ENCODE peak calls at places on chromosomes 13 and 19, in six cellular contexts. D is transverse colon, F is mammary epithelial cell, E is psoas muscle, S is GM12878, C is IMR-90. R is an unnamed sample.

GRCh38 chr13:77113496-77113895 is 86.5 kb upstream of the FBXL3 start:
- DNase-seq in D (no peak), F (no peak), E (no peak), S (no peak), C (no peak), R (no peak)

GRCh38 chr19:27867981-27868380 is 1345.0 kb downstream of the UQCRFS1 start:
- DNase-seq in D (no peak), F (no peak), E (no peak), S (no peak), C (no peak), R (no peak)

GRCh38 chr19:411723-412355 is 2.9 kb upstream of the C2CD4C start:
- DNase-seq in D (no peak), F (no peak), E (no peak), S (no peak), C (no peak), R (no peak)

GRCh38 chr13:102591988-102592781 is 4.6 kb upstream of the TPP2 start:
- DNase-seq in D (peak; percentile 80), F (peak; percentile 60), E (peak; percentile 81), S (peak; percentile 40), C (peak; percentile 75), R (peak; percentile 80)

GRCh38 chr19:40424637-40425449 is 949 bp downstream of the SERTAD1 start:
- DNase-seq in D (no peak), F (no peak), E (no peak), S (no peak), C (peak; percentile 13), R (peak; percentile 60)

GRCh38 chr19:39816287-39817048 is 17.5 kb downstream of the DYRK1B start:
- DNase-seq in D (no peak), F (no peak), E (no peak), S (no peak), C (no peak), R (no peak)

GRCh38 chr13:104773775-104774174 is 1707.6 kb upstream of the SLC10A2 start:
- DNase-seq in D (no peak), F (peak; percentile 32), E (no peak), S (peak; percentile 4), C (peak; percentile 54), R (peak; percentile 4)

GRCh38 chr19:30255783-30256509 is 116.2 kb upstream of the ZNF536 start:
- DNase-seq in D (no peak), F (no peak), E (no peak), S (no peak), C (no peak), R (no peak)

GRCh38 chr19:15672580-15673175 is at the start of gene CYP4F12:
- DNase-seq in D (peak; percentile 96), F (peak; percentile 33), E (peak; percentile 81), S (no peak), C (no peak), R (peak; percentile 22)

GRCh38 chr19:56217039-56217949 is 15.2 kb downstream of the ZSCAN5C start:
- DNase-seq in D (no peak), F (peak; percentile 78), E (no peak), S (no peak), C (peak; percentile 4), R (no peak)

GRCh38 chr19:13079542-13079986 is 23.1 kb downstream of the LYL1 start:
- DNase-seq in D (peak; percentile 80), F (no peak), E (peak; percentile 70), S (no peak), C (peak; percentile 50), R (peak; percentile 73)

GRCh38 chr13:22114630-22115311 is 443.9 kb downstream of the FGF9 start:
- DNase-seq in D (no peak), F (no peak), E (no peak), S (peak; percentile 99), C (peak; percentile 78), R (no peak)

GRCh38 chr19:10736916-10737551 is 19.2 kb downstream of the DNM2 start:
- DNase-seq in D (no peak), F (no peak), E (no peak), S (no peak), C (no peak), R (no peak)

GRCh38 chr13:28837111-28837510 is 17.0 kb downstream of the MTUS2 start:
- DNase-seq in D (no peak), F (no peak), E (no peak), S (no peak), C (no peak), R (no peak)

GRCh38 chr19:44142014-44142523 is 715 bp downstream of the ZNF234 start:
- DNase-seq in D (no peak), F (peak; percentile 27), E (peak; percentile 14), S (no peak), C (peak; percentile 42), R (peak; percentile 7)

GRCh38 chr19:5515737-5516136 is 52.0 kb downstream of the TINCR start:
- DNase-seq in D (no peak), F (no peak), E (no peak), S (no peak), C (no peak), R (peak; percentile 11)

GRCh38 chr19:42422092-42422575 is 5.1 kb downstream of the LIPE start:
- DNase-seq in D (no peak), F (no peak), E (no peak), S (no peak), C (no peak), R (no peak)
- H3K4me3 ChIP-seq in D (no peak overlapping the region), F (no peak overlapping the region), E (peak overlapping the region; percentile 61), S (peak overlapping the region; percentile 94), C (no peak overlapping the region), R (no peak overlapping the region)

GRCh38 chr19:48512504-48513288 is 1.1 kb upstream of the LMTK3 start:
- DNase-seq in D (no peak), F (no peak), E (no peak), S (no peak), C (no peak), R (no peak)

GRCh38 chr19:48511800-48512503 is at the start of gene LMTK3:
- DNase-seq in D (peak; percentile 55), F (no peak), E (no peak), S (no peak), C (peak; percentile 56), R (peak; percentile 51)

GRCh38 chr19:48516536-48516935 is 4.9 kb upstream of the LMTK3 start:
- DNase-seq in D (no peak), F (no peak), E (no peak), S (no peak), C (no peak), R (no peak)

GRCh38 chr19:48513289-48514122 is 1.9 kb upstream of the LMTK3 start:
- DNase-seq in D (peak; percentile 75), F (peak; percentile 62), E (no peak), S (no peak), C (peak; percentile 64), R (peak; percentile 36)

GRCh38 chr19:48514123-48514458 is 2.5 kb upstream of the LMTK3 start:
- DNase-seq in D (no peak), F (no peak), E (no peak), S (no peak), C (no peak), R (no peak)
- H3K4me3 ChIP-seq in D (no peak overlapping the region), F (no peak overlapping the region), E (peak overlapping the region; percentile 73), S (peak overlapping the region; percentile 93), C (no peak overlapping the region), R (no peak overlapping the region)

DNA sequence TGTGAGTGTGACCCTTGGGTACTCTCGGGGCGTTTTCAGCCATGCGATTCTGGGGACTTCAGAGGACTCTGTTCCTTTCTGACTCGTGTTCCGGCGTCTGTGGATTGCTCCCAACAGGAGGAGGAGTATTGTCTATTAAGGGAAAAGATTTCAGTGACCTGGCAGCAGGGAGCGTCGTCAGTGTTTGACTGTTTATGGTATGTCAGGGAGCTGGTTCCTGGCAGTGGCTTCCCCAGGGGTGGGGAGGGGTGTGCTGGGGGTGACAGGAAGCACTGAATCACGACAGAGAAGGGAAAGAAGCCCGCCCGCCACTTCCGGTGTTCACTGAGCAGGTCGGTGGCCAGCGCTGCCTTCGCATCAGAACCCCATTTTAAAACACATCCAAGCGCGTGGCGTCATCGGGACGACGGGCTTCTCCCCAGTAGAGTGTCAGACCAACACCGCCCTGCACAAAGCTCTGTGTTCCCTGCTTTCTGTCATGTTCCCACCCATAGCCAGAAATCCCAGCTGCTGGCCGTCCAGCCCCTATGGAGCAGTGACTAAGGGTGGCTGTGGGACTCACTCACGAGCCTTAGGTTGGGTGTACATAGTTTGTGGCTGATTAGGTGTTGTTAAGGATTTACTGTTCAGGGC is 33.8 kb downstream of the COL4A2 start:
- DNase-seq in D (peak; percentile 76), F (peak; percentile 53), E (peak; percentile 80), S (no peak), C (peak; percentile 93), R (no peak)
- H3K4me3 ChIP-seq in D (no peak overlapping the region), F (no peak overlapping the region), E (peak overlapping the region; percentile 25), S (no peak overlapping the region), C (no peak overlapping the region), R (no peak overlapping the region)

GRCh38 chr19:2546128-2547032 is 70.5 kb downstream of the GADD45B start:
- DNase-seq in D (peak; percentile 64), F (no peak), E (peak; percentile 80), S (no peak), C (no peak), R (no peak)

GRCh38 chr19:2542341-2543069 is 66.6 kb downstream of the GADD45B start:
- DNase-seq in D (peak; percentile 34), F (no peak), E (no peak), S (no peak), C (peak; percentile 71), R (peak; percentile 84)

GRCh38 chr19:2543463-2544442 is 67.8 kb downstream of the GADD45B start:
- DNase-seq in D (peak; percentile 90), F (peak; percentile 96), E (peak; percentile 97), S (no peak), C (peak; percentile 98), R (peak; percentile 93)

GRCh38 chr19:2547033-2547680 is 71.2 kb downstream of the GADD45B start:
- DNase-seq in D (no peak), F (no peak), E (no peak), S (no peak), C (no peak), R (no peak)

DNA sequence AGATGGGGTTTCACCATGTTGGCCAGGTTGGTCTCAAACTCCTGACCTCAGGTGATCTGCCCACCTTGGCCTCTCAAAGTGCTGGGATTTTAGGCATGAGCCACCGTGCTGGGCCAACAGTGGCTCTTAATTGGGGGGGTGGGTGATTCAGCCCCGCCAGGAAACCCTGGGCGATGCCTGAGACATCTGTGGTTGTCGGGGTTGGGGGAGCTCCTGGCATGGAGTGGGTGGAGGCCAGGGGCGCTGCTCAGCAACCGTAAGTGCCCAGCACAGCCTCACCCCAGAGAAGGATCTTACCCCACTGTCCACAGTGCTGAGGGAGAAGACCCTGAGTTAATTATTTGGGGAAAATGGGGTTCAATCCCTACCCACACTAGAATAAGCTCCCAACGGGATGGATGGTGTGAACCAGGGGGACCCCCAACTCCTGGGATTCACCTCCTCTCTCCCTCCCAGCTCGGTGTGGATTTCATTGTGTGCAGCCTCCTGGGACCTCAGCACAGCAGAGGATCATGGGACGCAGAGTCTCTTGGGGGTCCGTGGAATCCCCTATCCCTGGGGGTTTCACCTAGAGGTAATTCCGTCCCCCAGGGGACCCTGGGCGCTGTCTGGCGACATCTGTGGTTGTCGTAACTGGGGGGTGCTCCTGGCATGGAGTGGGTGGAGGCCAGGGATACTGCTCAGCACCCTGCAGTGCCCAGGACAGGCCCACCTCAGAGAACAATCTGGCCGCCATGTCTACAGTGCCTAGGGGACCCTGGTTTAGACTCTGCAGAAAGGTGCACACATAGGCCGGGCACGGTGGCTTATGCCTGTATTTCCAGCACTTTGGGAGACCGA is 68.9 kb downstream of the GADD45B start:
- DNase-seq in D (no peak), F (no peak), E (no peak), S (no peak), C (no peak), R (no peak)
- H3K4me3 ChIP-seq in D (no peak overlapping the region), F (no peak overlapping the region), E (no peak overlapping the region), S (no peak overlapping the region), C (no peak overlapping the region), R (no peak overlapping the region)

DNA sequence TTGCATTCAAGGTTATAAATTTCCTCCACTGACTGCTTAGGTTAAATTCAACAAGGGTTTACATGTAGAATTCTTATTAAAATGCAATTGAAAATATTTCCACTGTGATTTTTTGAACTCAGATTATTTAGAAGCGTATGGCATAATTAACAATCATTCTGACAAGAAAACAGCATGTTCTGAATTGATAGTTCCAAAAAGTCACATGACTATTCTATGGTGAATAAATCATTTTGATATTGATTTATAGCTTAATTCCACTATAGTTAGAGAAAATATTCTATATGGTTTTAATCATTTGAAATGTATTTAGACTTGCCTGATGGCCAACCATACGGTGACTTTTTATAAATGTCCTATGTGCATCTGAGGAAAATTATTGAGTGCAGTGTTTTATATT is 3.0 kb downstream of the ZNF577 start:
- DNase-seq in D (no peak), F (no peak), E (no peak), S (no peak), C (no peak), R (no peak)
- H3K4me3 ChIP-seq in D (no peak overlapping the region), F (no peak overlapping the region), E (no peak overlapping the region), S (no peak overlapping the region), C (no peak overlapping the region), R (no peak overlapping the region)